ENCODE peak calls at places on chromosomes 12 and 14, in seven cellular contexts. P is activated CD4-positive, alpha-beta T cell treated with anti-CD3 and anti-CD28 coated beads, Interleukin-2, amount 50 U/mL, for 24 hours; S is HCT116; R is activated gamma-delta T cell treated with anti-CD3 and anti-CD28 coated beads, Interleukin-2, amount 50 U/mL, for 16 hours; X is Kasumi-1; I is naive thymus-derived CD8-positive, alpha-beta T cell; O is NCI-H2171 treated with DMSO at 0.1 percent for 48 hours. Y is an unnamed sample.

GRCh38 chr14:93008381-93008780 is 85.4 kb downstream of the CHGA start:
- DNase-seq in P (no peak), S (no peak), R (no peak), X (no peak), I (no peak), O (no peak), Y (no peak)

GRCh38 chr12:51450816-51451215 is 26.2 kb downstream of the SLC4A8 start:
- DNase-seq in P (no peak), S (no peak), R (no peak), X (no peak), I (no peak), O (no peak), Y (no peak)

GRCh38 chr12:12054993-12055392 is 15.7 kb upstream of the BCL2L14 start:
- DNase-seq in P (no peak), S (no peak), R (no peak), X (no peak), I (no peak), O (no peak), Y (no peak)

GRCh38 chr14:61651355-61651754 is 44.0 kb upstream of the HIF1A start:
- DNase-seq in P (no peak), S (no peak), R (no peak), X (no peak), I (no peak), O (no peak), Y (no peak)

GRCh38 chr14:50649691-50650090 is 18.4 kb downstream of the SAV1 start:
- DNase-seq in P (no peak), S (no peak), R (no peak), X (no peak), I (no peak), O (no peak), Y (no peak)

GRCh38 chr12:49824886-49825285 is 3.3 kb downstream of the NCKAP5L start:
- DNase-seq in P (no peak), S (no peak), R (no peak), X (peak), I (no peak), O (no peak), Y (no peak)

GRCh38 chr14:102514987-102515733 is 5.6 kb upstream of the ANKRD9 start:
- DNase-seq in P (no peak), S (no peak), R (no peak), X (no peak), I (no peak), O (no peak), Y (no peak)

GRCh38 chr14:52253503-52253902 is 14.0 kb upstream of the PTGDR start:
- DNase-seq in P (no peak), S (no peak), R (no peak), X (no peak), I (no peak), O (no peak), Y (no peak)

GRCh38 chr12:108839011-108839889 is 18.1 kb downstream of the SSH1 start:
- DNase-seq in P (no peak), S (no peak), R (no peak), X (no peak), I (no peak), O (no peak), Y (no peak)

GRCh38 chr12:67921286-67921685 is 68.0 kb upstream of the IFNG-AS1 start:
- DNase-seq in P (no peak), S (no peak), R (no peak), X (no peak), I (no peak), O (no peak), Y (no peak)

GRCh38 chr14:95597784-95598204 is 62.9 kb downstream of the GLRX5 start:
- DNase-seq in P (no peak), S (no peak), R (no peak), X (no peak), I (no peak), O (peak), Y (peak)

GRCh38 chr12:75103822-75104221 is 105.8 kb downstream of the KCNC2 start:
- DNase-seq in P (no peak), S (no peak), R (no peak), X (no peak), I (no peak), O (no peak), Y (no peak)

GRCh38 chr12:94649349-94650142 is 811 bp downstream of the TMCC3 start:
- DNase-seq in P (no peak), S (no peak), R (peak), X (no peak), I (no peak), O (peak), Y (peak)

GRCh38 chr14:78970677-78971076 is 800.5 kb downstream of the NRXN3 start:
- DNase-seq in P (no peak), S (no peak), R (no peak), X (no peak), I (no peak), O (peak), Y (peak)

GRCh38 chr12:59041241-59042121 is 121.2 kb upstream of the LRIG3 start:
- DNase-seq in P (no peak), S (peak), R (no peak), X (no peak), I (no peak), O (no peak), Y (no peak)

GRCh38 chr14:24442240-24443052 is at the start of gene SDR39U1:
- DNase-seq in P (peak), S (peak), R (peak), X (peak), I (peak), O (peak), Y (peak)

GRCh38 chr12:106764738-106765137 is 9.7 kb upstream of the RIC8B start:
- DNase-seq in P (no peak), S (no peak), R (no peak), X (no peak), I (no peak), O (no peak), Y (no peak)

GRCh38 chr12:122394626-122395194 is 27.8 kb downstream of the CLIP1 start:
- DNase-seq in P (no peak), S (no peak), R (no peak), X (no peak), I (no peak), O (no peak), Y (no peak)

GRCh38 chr12:113684053-113684907 is 212.6 kb upstream of the LHX5 start:
- DNase-seq in P (no peak), S (no peak), R (no peak), X (no peak), I (no peak), O (peak), Y (peak)

GRCh38 chr12:30820406-30820946 is 65.7 kb upstream of the CAPRIN2 start:
- DNase-seq in P (no peak), S (no peak), R (no peak), X (no peak), I (no peak), O (no peak), Y (no peak)

GRCh38 chr14:100602621-100603020 is 15.4 kb upstream of the BEGAIN start:
- DNase-seq in P (no peak), S (no peak), R (no peak), X (no peak), I (no peak), O (no peak), Y (no peak)

GRCh38 chr12:96445743-96446655 is 43.4 kb upstream of the CFAP54 start:
- DNase-seq in P (no peak), S (no peak), R (peak), X (peak), I (peak), O (no peak), Y (no peak)

Y was measured in NCI-H1092 treated with DMSO at 0.1 percent for 48 hours.